ENCODE peak calls at places on chromosomes 7 and 10, in five cellular contexts. V is NB4; B is astrocyte of the spinal cord; G is activated CD4-positive, alpha-beta T cell treated with anti-CD3 and anti-CD28 coated beads for 48 hours; D is T-helper 9 cell. Q is an unnamed sample.

GRCh38 chr10:11865561-11865960 is 42.4 kb downstream of the PROSER2 start:
- DNase-seq in D (no peak), G (no peak), B (no peak), V (no peak), Q (no peak)

GRCh38 chr7:41096921-41097320 is 606.0 kb downstream of the INHBA start:
- DNase-seq in G (no peak), D (no peak), B (peak), V (no peak), Q (no peak)

GRCh38 chr7:75815381-75816046 is 1.9 kb upstream of the CCL24 start:
- DNase-seq in V (no peak), D (no peak), B (no peak), G (no peak), Q (no peak)

GRCh38 chr10:4450981-4451501 is 375.0 kb upstream of the AKR1E2 start:
- DNase-seq in G (peak), B (peak), D (no peak), V (peak), Q (no peak)

GRCh38 chr7:92608380-92609322 is 18.5 kb upstream of the FAM133B start:
- DNase-seq in V (no peak), B (no peak), G (no peak), D (no peak), Q (no peak)

GRCh38 chr10:131885391-131886165 is 15.2 kb upstream of the PPP2R2D start:
- DNase-seq in G (peak), D (peak), V (peak), B (peak), Q (peak)

GRCh38 chr7:33757563-33758165 is 147.7 kb upstream of the BMPER start:
- DNase-seq in B (peak), V (peak), G (peak), D (no peak), Q (peak)

GRCh38 chr10:62779487-62780248 is 24.9 kb upstream of the ADO start:
- DNase-seq in B (no peak), G (peak), D (peak), V (peak), Q (no peak)

GRCh38 chr7:132588596-132588995 is 12.3 kb upstream of the PLXNA4 start:
- DNase-seq in D (no peak), B (no peak), V (no peak), G (no peak), Q (no peak)

GRCh38 chr10:103676851-103677417 is 178.4 kb downstream of the SH3PXD2A start:
- DNase-seq in D (no peak), V (no peak), G (no peak), B (peak), Q (no peak)

GRCh38 chr7:127021857-127022256 is 230.9 kb downstream of the GRM8 start:
- DNase-seq in D (no peak), V (no peak), G (no peak), B (no peak), Q (no peak)

GRCh38 chr7:123431075-123431614 is 103.2 kb downstream of the IQUB start:
- DNase-seq in B (no peak), V (no peak), D (no peak), G (no peak), Q (no peak)

GRCh38 chr10:35136263-35136815 is 9.7 kb downstream of the CREM start:
- DNase-seq in G (no peak), D (no peak), V (peak), B (no peak), Q (no peak)

GRCh38 chr10:105837951-105838350 is 1196.9 kb downstream of the SORCS3 start:
- DNase-seq in B (peak), D (no peak), G (no peak), V (peak), Q (no peak)

GRCh38 chr10:90983940-90984549 is 63.2 kb upstream of the ANKRD1 start:
- DNase-seq in G (no peak), D (no peak), V (no peak), B (no peak), Q (no peak)

GRCh38 chr10:102776779-102777417 is 33.1 kb downstream of the WBP1L start:
- DNase-seq in D (no peak), V (no peak), G (peak), B (peak), Q (peak)

GRCh38 chr10:103564799-103565365 is 71.4 kb downstream of the NEURL1 start:
- DNase-seq in D (peak), B (no peak), G (peak), V (peak), Q (peak)

GRCh38 chr10:11162828-11163599 is 145.3 kb downstream of the CELF2 start:
- DNase-seq in V (peak), G (peak), B (no peak), D (peak), Q (no peak)

GRCh38 chr7:130822642-130823041 is 88.6 kb upstream of the KLF14 start:
- DNase-seq in V (no peak), G (no peak), B (no peak), D (no peak), Q (no peak)

GRCh38 chr7:11298220-11298619 is 324.5 kb downstream of the PHF14 start:
- DNase-seq in B (no peak), G (no peak), D (no peak), V (peak), Q (no peak)

GRCh38 chr7:5773661-5774086 is 7.8 kb downstream of the RNF216 start:
- DNase-seq in D (no peak), B (peak), G (peak), V (peak), Q (no peak)

GRCh38 chr7:52498319-52498718 is 537.1 kb upstream of the POM121L12 start:
- DNase-seq in V (no peak), G (no peak), B (no peak), D (no peak), Q (no peak)

GRCh38 chr7:106369349-106369748 is 84.6 kb upstream of the NAMPT start:
- DNase-seq in B (peak), G (peak), D (no peak), V (no peak), Q (no peak)

GRCh38 chr7:100540073-100540723 is 1.2 kb downstream of the AGFG2 start:
- DNase-seq in D (no peak), V (no peak), G (no peak), B (no peak), Q (no peak)

GRCh38 chr7:3787717-3788311 is 486.8 kb downstream of the SDK1 start:
- DNase-seq in B (peak), D (no peak), V (no peak), G (no peak), Q (no peak)

GRCh38 chr10:4807803-4808507 is 18.1 kb upstream of the AKR1E2 start:
- DNase-seq in D (no peak), G (no peak), B (peak), V (no peak), Q (no peak)

GRCh38 chr7:5827755-5828154 is 46.3 kb upstream of the RNF216 start:
- DNase-seq in V (peak), B (no peak), D (peak), G (peak), Q (no peak)

GRCh38 chr7:139682136-139683013 is 95.4 kb downstream of the HIPK2 start:
- DNase-seq in B (peak), G (peak), V (no peak), D (no peak), Q (no peak)

GRCh38 chr7:82294865-82295264 is 148.7 kb downstream of the CACNA2D1 start:
- DNase-seq in G (no peak), B (no peak), D (no peak), V (no peak), Q (no peak)

GRCh38 chr10:23363788-23364135 is 19.2 kb upstream of the C10orf67 start:
- DNase-seq in B (no peak), V (no peak), G (no peak), D (no peak), Q (no peak)

GRCh38 chr7:140176271-140176701 is 497 bp downstream of the KDM7A start:
- DNase-seq in V (peak), B (no peak), G (peak), D (no peak), Q (peak)

GRCh38 chr10:35447693-35448407 is 111.5 kb downstream of the CCNY start:
- DNase-seq in D (peak), B (peak), G (peak), V (no peak), Q (peak)

GRCh38 chr10:681670-682318 is 7.7 kb downstream of the DIP2C start:
- DNase-seq in D (no peak), G (no peak), V (no peak), B (no peak), Q (no peak)

GRCh38 chr7:11650030-11650429 is 182.0 kb downstream of the THSD7A start:
- DNase-seq in G (no peak), D (no peak), B (peak), V (no peak), Q (no peak)

GRCh38 chr7:82494420-82494819 is 50.8 kb upstream of the CACNA2D1 start:
- DNase-seq in B (no peak), D (no peak), V (no peak), G (no peak), Q (no peak)

GRCh38 chr10:92690211-92691041 is 671 bp downstream of the HHEX start:
- DNase-seq in D (peak), G (peak), B (peak), V (peak), Q (peak)

GRCh38 chr10:114801411-114801813 is 20.2 kb upstream of the FHIP2A start:
- DNase-seq in D (no peak), B (no peak), V (no peak), G (peak), Q (no peak)